ENCODE peak calls at places on chromosome 16, in ten cellular contexts. One of them, this sample, is unnamed.

GRCh38 chr16:69199382-69199781 is 12.4 kb downstream of the SNTB2 start:
- DNase-seq in GM13977: no peak
- DNase-seq in HTR-8/SVneo: no peak
- DNase-seq in GM20000: no peak
- DNase-seq in anterior cingulate cortex: no peak
- DNase-seq in CD8-positive, alpha-beta T cell: no peak
- DNase-seq in osteocyte: no peak
- DNase-seq in frontal cortex: no peak
- DNase-seq in NCI-H187: no peak
- DNase-seq in CD14-positive monocyte: no peak
- DNase-seq in this sample: no peak

GRCh38 chr16:27640277-27640600 is 90.3 kb downstream of the KATNIP start:
- DNase-seq in GM13977: no peak
- DNase-seq in HTR-8/SVneo: no peak
- DNase-seq in GM20000: no peak
- DNase-seq in anterior cingulate cortex: peak
- DNase-seq in CD8-positive, alpha-beta T cell: no peak
- DNase-seq in osteocyte: no peak
- DNase-seq in frontal cortex: no peak
- DNase-seq in NCI-H187: no peak
- DNase-seq in CD14-positive monocyte: no peak
- DNase-seq in this sample: no peak

GRCh38 chr16:76741623-76742022 is 449.4 kb upstream of the MON1B start:
- DNase-seq in GM13977: no peak
- DNase-seq in HTR-8/SVneo: no peak
- DNase-seq in GM20000: no peak
- DNase-seq in anterior cingulate cortex: no peak
- DNase-seq in CD8-positive, alpha-beta T cell: no peak
- DNase-seq in osteocyte: no peak
- DNase-seq in frontal cortex: no peak
- DNase-seq in NCI-H187: no peak
- DNase-seq in CD14-positive monocyte: no peak
- DNase-seq in this sample: no peak

GRCh38 chr16:70750893-70751467 is 50.0 kb downstream of the VAC14 start:
- DNase-seq in GM13977: no peak
- DNase-seq in HTR-8/SVneo: peak
- DNase-seq in GM20000: no peak
- DNase-seq in anterior cingulate cortex: no peak
- DNase-seq in CD8-positive, alpha-beta T cell: no peak
- DNase-seq in osteocyte: no peak
- DNase-seq in frontal cortex: no peak
- DNase-seq in NCI-H187: no peak
- DNase-seq in CD14-positive monocyte: no peak
- DNase-seq in this sample: no peak

GRCh38 chr16:3195975-3196374 is 8.0 kb downstream of the OR1F1 start:
- DNase-seq in GM13977: no peak
- DNase-seq in HTR-8/SVneo: no peak
- DNase-seq in GM20000: no peak
- DNase-seq in anterior cingulate cortex: no peak
- DNase-seq in CD8-positive, alpha-beta T cell: no peak
- DNase-seq in osteocyte: no peak
- DNase-seq in frontal cortex: no peak
- DNase-seq in NCI-H187: no peak
- DNase-seq in CD14-positive monocyte: no peak
- DNase-seq in this sample: no peak

GRCh38 chr16:84922351-84923135 is 88.8 kb downstream of the ZDHHC7 start:
- DNase-seq in GM13977: no peak
- DNase-seq in HTR-8/SVneo: no peak
- DNase-seq in GM20000: no peak
- DNase-seq in anterior cingulate cortex: peak
- DNase-seq in CD8-positive, alpha-beta T cell: no peak
- DNase-seq in osteocyte: no peak
- DNase-seq in frontal cortex: no peak
- DNase-seq in NCI-H187: no peak
- DNase-seq in CD14-positive monocyte: no peak
- DNase-seq in this sample: no peak

GRCh38 chr16:70252355-70252988 is 732 bp upstream of the EXOSC6 start:
- DNase-seq in GM13977: no peak
- DNase-seq in HTR-8/SVneo: no peak
- DNase-seq in GM20000: no peak
- DNase-seq in anterior cingulate cortex: no peak
- DNase-seq in CD8-positive, alpha-beta T cell: no peak
- DNase-seq in osteocyte: peak
- DNase-seq in frontal cortex: peak
- DNase-seq in NCI-H187: no peak
- DNase-seq in CD14-positive monocyte: no peak
- DNase-seq in this sample: no peak

GRCh38 chr16:4115209-4115940 is 867 bp downstream of the ADCY9 start:
- DNase-seq in GM13977: peak
- DNase-seq in HTR-8/SVneo: peak
- DNase-seq in GM20000: peak
- DNase-seq in anterior cingulate cortex: peak
- DNase-seq in CD8-positive, alpha-beta T cell: peak
- DNase-seq in osteocyte: no peak
- DNase-seq in frontal cortex: peak
- DNase-seq in NCI-H187: no peak
- DNase-seq in CD14-positive monocyte: peak
- DNase-seq in this sample: peak

GRCh38 chr16:67326472-67327309 is at the start of the genes KCTD19 and LRRC36:
- DNase-seq in GM13977: peak
- DNase-seq in HTR-8/SVneo: peak
- DNase-seq in GM20000: peak
- DNase-seq in anterior cingulate cortex: peak
- DNase-seq in CD8-positive, alpha-beta T cell: peak
- DNase-seq in osteocyte: peak
- DNase-seq in frontal cortex: peak
- DNase-seq in NCI-H187: peak
- DNase-seq in CD14-positive monocyte: peak
- DNase-seq in this sample: no peak

GRCh38 chr16:11913425-11914079 is 2.2 kb downstream of the GSPT1 start:
- DNase-seq in GM13977: no peak
- DNase-seq in HTR-8/SVneo: no peak
- DNase-seq in GM20000: no peak
- DNase-seq in anterior cingulate cortex: no peak
- DNase-seq in CD8-positive, alpha-beta T cell: peak
- DNase-seq in osteocyte: no peak
- DNase-seq in frontal cortex: no peak
- DNase-seq in NCI-H187: no peak
- DNase-seq in CD14-positive monocyte: no peak
- DNase-seq in this sample: no peak

GRCh38 chr16:71933913-71934696 is 38.8 kb downstream of the IST1 start:
- DNase-seq in GM13977: no peak
- DNase-seq in HTR-8/SVneo: no peak
- DNase-seq in GM20000: no peak
- DNase-seq in anterior cingulate cortex: no peak
- DNase-seq in CD8-positive, alpha-beta T cell: no peak
- DNase-seq in osteocyte: no peak
- DNase-seq in frontal cortex: no peak
- DNase-seq in NCI-H187: no peak
- DNase-seq in CD14-positive monocyte: no peak
- DNase-seq in this sample: no peak

GRCh38 chr16:84013787-84014569 is 28.6 kb downstream of the SLC38A8 start:
- DNase-seq in GM13977: peak
- DNase-seq in HTR-8/SVneo: peak
- DNase-seq in GM20000: peak
- DNase-seq in anterior cingulate cortex: no peak
- DNase-seq in CD8-positive, alpha-beta T cell: peak
- DNase-seq in osteocyte: no peak
- DNase-seq in frontal cortex: no peak
- DNase-seq in NCI-H187: peak
- DNase-seq in CD14-positive monocyte: peak
- DNase-seq in this sample: no peak

GRCh38 chr16:10156111-10156510 is 26.1 kb downstream of the GRIN2A start:
- DNase-seq in GM13977: no peak
- DNase-seq in HTR-8/SVneo: no peak
- DNase-seq in GM20000: no peak
- DNase-seq in anterior cingulate cortex: no peak
- DNase-seq in CD8-positive, alpha-beta T cell: no peak
- DNase-seq in osteocyte: no peak
- DNase-seq in frontal cortex: no peak
- DNase-seq in NCI-H187: no peak
- DNase-seq in CD14-positive monocyte: no peak
- DNase-seq in this sample: no peak

GRCh38 chr16:8998114-8998513 is 34.4 kb upstream of the USP7 start:
- DNase-seq in GM13977: no peak
- DNase-seq in HTR-8/SVneo: peak
- DNase-seq in GM20000: no peak
- DNase-seq in anterior cingulate cortex: no peak
- DNase-seq in CD8-positive, alpha-beta T cell: no peak
- DNase-seq in osteocyte: no peak
- DNase-seq in frontal cortex: no peak
- DNase-seq in NCI-H187: no peak
- DNase-seq in CD14-positive monocyte: no peak
- DNase-seq in this sample: no peak

This sample was measured in AML-193.